ENCODE peak calls at places on chromosomes 16 and 17, in ten cellular contexts. K, B, A, N, S, Z, M, U, I and P are unnamed samples.

GRCh38 chr17:10775740-10776333 is 28.1 kb downstream of the TMEM238L start:
- DNase-seq in K (no peak), B (no peak), A (no peak), N (no peak), S (no peak), Z (no peak), M (no peak), U (no peak), I (no peak), P (no peak)

GRCh38 chr16:75264531-75264998 is 13.1 kb upstream of the BCAR1 start:
- DNase-seq in K (no peak), B (no peak), A (peak; percentile 35), N (no peak), S (no peak), Z (no peak), M (no peak), U (peak; percentile 61), I (no peak), P (peak; percentile 40)

GRCh38 chr17:45702666-45703266 is 81.4 kb upstream of the CRHR1 start:
- DNase-seq in K (no peak), B (peak; percentile 36), A (peak; percentile 23), N (peak; percentile 30), S (no peak), Z (no peak), M (no peak), U (peak; percentile 39), I (peak; percentile 37), P (peak; percentile 28)

GRCh38 chr16:8380311-8380710 is 210.0 kb downstream of the TMEM114 start:
- DNase-seq in K (no peak), B (no peak), A (no peak), N (no peak), S (no peak), Z (no peak), M (no peak), U (no peak), I (no peak), P (no peak)

GRCh38 chr17:72183194-72183685 is 62.4 kb downstream of the SOX9 start:
- DNase-seq in K (no peak), B (no peak), A (no peak), N (no peak), S (no peak), Z (no peak), M (no peak), U (no peak), I (peak; percentile 88), P (no peak)

GRCh38 chr17:41917957-41918391 is 777 bp downstream of the ACLY start:
- DNase-seq in K (peak; percentile 59), B (no peak), A (peak; percentile 31), N (peak; percentile 54), S (no peak), Z (no peak), M (no peak), U (peak; percentile 39), I (peak; percentile 44), P (peak; percentile 43)

GRCh38 chr17:42289863-42290165 is 1.5 kb downstream of the STAT5A start:
- DNase-seq in K (peak; percentile 82), B (no peak), A (no peak), N (no peak), S (no peak), Z (peak; percentile 38), M (no peak), U (no peak), I (no peak), P (no peak)

GRCh38 chr17:67019809-67020208 is 24.5 kb upstream of the CACNG1 start:
- DNase-seq in K (no peak), B (no peak), A (no peak), N (no peak), S (no peak), Z (no peak), M (no peak), U (no peak), I (no peak), P (no peak)

GRCh38 chr17:4854181-4854681 is 21.1 kb downstream of the MINK1 start:
- DNase-seq in K (no peak), B (no peak), A (peak; percentile 66), N (no peak), S (no peak), Z (peak; percentile 93), M (no peak), U (no peak), I (peak; percentile 31), P (peak; percentile 62)

GRCh38 chr17:67558740-67559380 is 158.9 kb upstream of the NOL11 start:
- DNase-seq in K (no peak), B (peak; percentile 79), A (peak; percentile 50), N (no peak), S (no peak), Z (no peak), M (no peak), U (peak; percentile 42), I (no peak), P (no peak)

GRCh38 chr16:9946022-9946720 is 236.1 kb downstream of the GRIN2A start:
- DNase-seq in K (no peak), B (no peak), A (no peak), N (no peak), S (no peak), Z (no peak), M (no peak), U (no peak), I (no peak), P (no peak)

GRCh38 chr17:48625502-48626201 is 506 bp downstream of the HOXB9 start:
- DNase-seq in K (peak; percentile 55), B (no peak), A (no peak), N (peak; percentile 64), S (no peak), Z (no peak), M (no peak), U (no peak), I (peak; percentile 66), P (peak; percentile 72)

GRCh38 chr16:31242197-31242596 is 17.6 kb upstream of the ITGAM start:
- DNase-seq in K (no peak), B (no peak), A (peak; percentile 4), N (no peak), S (no peak), Z (no peak), M (no peak), U (peak; percentile 25), I (no peak), P (no peak)

GRCh38 chr17:80658821-80659220 is 114.2 kb downstream of the RPTOR start:
- DNase-seq in K (no peak), B (no peak), A (no peak), N (no peak), S (no peak), Z (no peak), M (no peak), U (no peak), I (no peak), P (no peak)

GRCh38 chr16:79845006-79845733 is 244.6 kb upstream of the MAF start:
- DNase-seq in K (no peak), B (no peak), A (no peak), N (no peak), S (no peak), Z (no peak), M (no peak), U (no peak), I (no peak), P (no peak)

GRCh38 chr17:7882068-7882467 is 6.5 kb upstream of the CHD3 start:
- DNase-seq in K (no peak), B (no peak), A (no peak), N (no peak), S (no peak), Z (no peak), M (no peak), U (no peak), I (no peak), P (no peak)

GRCh38 chr16:54412777-54413455 is 126.3 kb upstream of the IRX3 start:
- DNase-seq in K (no peak), B (no peak), A (no peak), N (no peak), S (no peak), Z (no peak), M (no peak), U (no peak), I (no peak), P (no peak)

GRCh38 chr16:78980825-78981224 is 619.7 kb downstream of the MAF start:
- DNase-seq in K (no peak), B (no peak), A (no peak), N (no peak), S (no peak), Z (no peak), M (no peak), U (no peak), I (no peak), P (no peak)

GRCh38 chr16:57519796-57520360 is 16.5 kb downstream of the CCDC102A start:
- DNase-seq in K (peak; percentile 90), B (peak; percentile 51), A (peak; percentile 52), N (peak; percentile 79), S (peak; percentile 94), Z (no peak), M (no peak), U (peak; percentile 75), I (peak; percentile 68), P (peak; percentile 64)

GRCh38 chr16:68227850-68228553 is 7.9 kb downstream of the ESRP2 start:
- DNase-seq in K (peak; percentile 39), B (no peak), A (no peak), N (no peak), S (no peak), Z (no peak), M (no peak), U (no peak), I (no peak), P (no peak)

GRCh38 chr16:88932929-88933328 is 44.1 kb downstream of the CBFA2T3 start:
- DNase-seq in K (no peak), B (no peak), A (no peak), N (no peak), S (no peak), Z (no peak), M (no peak), U (no peak), I (no peak), P (no peak)

GRCh38 chr17:8277317-8277716 is 11.2 kb upstream of the RANGRF start:
- DNase-seq in K (no peak), B (no peak), A (no peak), N (no peak), S (no peak), Z (no peak), M (no peak), U (no peak), I (no peak), P (no peak)

GRCh38 chr17:81537856-81538555 is 9.8 kb downstream of the FSCN2 start:
- DNase-seq in K (no peak), B (no peak), A (no peak), N (no peak), S (no peak), Z (no peak), M (no peak), U (no peak), I (no peak), P (no peak)

GRCh38 chr17:33438136-33438535 is 145.0 kb upstream of the ASIC2 start:
- DNase-seq in K (no peak), B (peak; percentile 86), A (no peak), N (no peak), S (no peak), Z (no peak), M (no peak), U (peak; percentile 63), I (peak; percentile 9), P (no peak)

GRCh38 chr16:72501739-72502653 is 330.0 kb upstream of the PMFBP1 start:
- DNase-seq in K (peak; percentile 70), B (peak; percentile 72), A (peak; percentile 79), N (peak; percentile 80), S (peak; percentile 52), Z (no peak), M (peak; percentile 7), U (peak; percentile 90), I (peak; percentile 73), P (peak; percentile 64)

GRCh38 chr17:56319531-56319930 is 166.3 kb downstream of the ANKFN1 start:
- DNase-seq in K (no peak), B (peak; percentile 57), A (peak; percentile 70), N (peak; percentile 69), S (peak; percentile 12), Z (no peak), M (no peak), U (peak; percentile 51), I (peak; percentile 64), P (peak; percentile 68)

GRCh38 chr17:6045621-6046357 is 24.4 kb upstream of the WSCD1 start:
- DNase-seq in K (no peak), B (peak; percentile 8), A (no peak), N (peak; percentile 10), S (no peak), Z (no peak), M (no peak), U (no peak), I (no peak), P (no peak)

GRCh38 chr16:78200623-78201096 is 101.2 kb downstream of the WWOX start:
- DNase-seq in K (no peak), B (no peak), A (no peak), N (no peak), S (no peak), Z (no peak), M (no peak), U (no peak), I (no peak), P (no peak)